ENCODE peak calls at places on chromosomes 3 and 15, in ten cellular contexts. X is mesendoderm, F is heart left ventricle, C is uterus, S is stomach, A is osteoblast, I is IMR-90, Q is tibial artery, B is RWPE1, Y is right cardiac atrium. Z is an unnamed sample.

GRCh38 chr3:183254816-183255730 is 2.0 kb downstream of the B3GNT5 start:
- DNase-seq in X (no peak), F (no peak), C (no peak), S (peak), A (peak), I (peak), Q (no peak), B (peak), Y (no peak), Z (peak)

GRCh38 chr3:4950948-4951347 is 28.3 kb upstream of the BHLHE40 start:
- DNase-seq in X (no peak), F (no peak), C (no peak), S (no peak), A (no peak), I (no peak), Q (no peak), B (no peak), Y (no peak), Z (peak)

GRCh38 chr15:25422021-25422420 is 16.8 kb downstream of the UBE3A start:
- DNase-seq in X (no peak), F (no peak), C (no peak), S (no peak), A (no peak), I (no peak), Q (no peak), B (no peak), Y (no peak), Z (peak)

GRCh38 chr3:71800023-71800422 is 15.1 kb upstream of the PROK2 start:
- DNase-seq in X (no peak), F (no peak), C (no peak), S (no peak), A (no peak), I (no peak), Q (no peak), B (no peak), Y (no peak), Z (no peak)

GRCh38 chr3:66076861-66077495 is 38.3 kb upstream of the MAGI1 start:
- DNase-seq in X (no peak), F (no peak), C (no peak), S (no peak), A (peak), I (peak), Q (no peak), B (no peak), Y (no peak), Z (no peak)

GRCh38 chr3:188233320-188233719 is 79.4 kb downstream of the LPP start:
- DNase-seq in X (no peak), F (no peak), C (no peak), S (no peak), A (peak), I (peak), Q (no peak), B (no peak), Y (no peak), Z (peak)

GRCh38 chr3:25266677-25267076 is 161.4 kb upstream of the RARB start:
- DNase-seq in X (peak), F (no peak), C (no peak), S (no peak), A (no peak), I (no peak), Q (no peak), B (no peak), Y (no peak), Z (no peak)

GRCh38 chr3:150106752-150107428 is 136.2 kb upstream of the PFN2 start:
- DNase-seq in X (peak), F (no peak), C (no peak), S (no peak), A (peak), I (peak), Q (no peak), B (no peak), Y (no peak), Z (peak)

GRCh38 chr15:76625267-76625666 is 279.9 kb downstream of the SCAPER start:
- DNase-seq in X (peak), F (no peak), C (no peak), S (no peak), A (peak), I (no peak), Q (no peak), B (no peak), Y (no peak), Z (no peak)
- H3K27ac ChIP-seq in X (no peak), F (no peak), C (no peak), S (no peak), A (no peak), I (no peak), Q (no peak), B (no peak), Y (no peak), Z (no peak)

DNA sequence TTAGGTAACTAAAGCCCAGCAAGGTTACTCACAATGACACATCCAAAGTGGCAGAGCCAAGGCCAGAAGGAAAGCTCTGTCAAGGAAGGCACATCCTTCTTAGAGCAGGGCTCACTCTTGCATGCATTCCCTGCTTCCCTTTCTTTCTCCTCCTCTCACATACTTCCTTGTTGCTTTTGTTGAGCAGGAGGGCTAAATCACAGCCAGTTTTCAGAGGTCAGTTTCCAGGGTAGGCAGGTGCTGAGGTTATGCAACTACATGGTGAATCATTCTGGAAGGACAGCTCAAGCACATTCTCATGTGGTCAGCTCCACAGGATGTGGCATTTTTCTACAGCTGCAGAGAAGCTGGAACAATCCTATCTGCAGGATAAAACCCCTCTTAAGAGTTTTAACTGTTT is 275.6 kb downstream of the ZNF621 start:
- DNase-seq in X (peak), F (no peak), C (peak), S (no peak), A (no peak), I (peak), Q (peak), B (peak), Y (no peak), Z (peak)
- H3K27ac ChIP-seq in X (no peak), F (no peak), C (no peak), S (no peak), A (no peak), I (no peak), Q (no peak), B (peak), Y (no peak), Z (peak)

GRCh38 chr3:21220944-21221343 is 530.1 kb downstream of the ZNF385D start:
- DNase-seq in X (no peak), F (no peak), C (no peak), S (no peak), A (no peak), I (no peak), Q (no peak), B (no peak), Y (no peak), Z (no peak)
- H3K27ac ChIP-seq in X (no peak), F (no peak), C (no peak), S (no peak), A (no peak), I (no peak), Q (no peak), B (no peak), Y (no peak), Z (no peak)

DNA sequence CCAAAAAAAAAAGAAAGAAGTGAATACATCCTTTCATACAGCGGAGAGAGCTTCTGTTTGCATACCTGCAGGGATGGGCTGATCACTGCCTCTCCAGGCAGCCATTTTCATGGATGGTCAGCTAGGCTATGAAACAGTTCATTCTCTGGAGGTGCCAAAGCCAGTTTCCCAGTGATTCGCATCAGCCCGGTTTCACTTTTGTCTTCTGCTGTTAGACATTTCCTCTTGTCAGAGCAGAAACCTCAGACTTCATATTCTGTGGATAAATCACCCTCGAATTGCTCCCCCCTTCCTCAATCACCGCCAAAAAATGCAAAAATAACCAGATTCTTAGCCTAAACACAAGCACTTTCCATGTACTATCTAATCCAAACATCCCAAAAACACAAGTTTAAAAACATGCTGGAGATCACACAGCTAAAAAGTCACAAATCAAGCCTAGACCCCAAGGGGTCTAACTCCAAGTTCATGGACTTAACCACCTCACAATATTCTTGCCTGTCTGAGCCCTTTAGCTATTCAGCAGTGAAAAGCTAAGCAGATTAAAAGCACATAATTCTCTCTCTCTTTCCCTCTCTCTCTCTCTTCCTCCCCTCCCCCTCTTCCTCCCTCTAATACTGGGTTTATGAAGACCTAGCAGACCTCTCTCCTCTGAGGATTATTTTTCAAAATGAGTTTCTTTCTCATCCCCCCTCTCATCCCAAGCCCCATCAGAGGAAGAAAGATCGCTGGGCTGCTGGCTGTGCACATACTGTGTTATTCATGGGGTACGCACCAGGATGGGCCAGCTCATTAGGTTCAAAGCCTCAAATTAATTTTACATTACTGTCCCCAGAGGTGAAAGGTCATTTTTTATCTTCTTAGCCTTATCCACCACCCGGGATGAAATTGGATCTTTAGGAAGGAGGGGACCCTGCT is 225.3 kb downstream of the ADAMTS9 start:
- DNase-seq in X (no peak), F (no peak), C (no peak), S (no peak), A (peak), I (peak), Q (no peak), B (no peak), Y (no peak), Z (no peak)
- H3K27ac ChIP-seq in X (no peak), F (no peak), C (no peak), S (peak), A (peak), I (peak), Q (peak), B (no peak), Y (no peak), Z (no peak)

DNA sequence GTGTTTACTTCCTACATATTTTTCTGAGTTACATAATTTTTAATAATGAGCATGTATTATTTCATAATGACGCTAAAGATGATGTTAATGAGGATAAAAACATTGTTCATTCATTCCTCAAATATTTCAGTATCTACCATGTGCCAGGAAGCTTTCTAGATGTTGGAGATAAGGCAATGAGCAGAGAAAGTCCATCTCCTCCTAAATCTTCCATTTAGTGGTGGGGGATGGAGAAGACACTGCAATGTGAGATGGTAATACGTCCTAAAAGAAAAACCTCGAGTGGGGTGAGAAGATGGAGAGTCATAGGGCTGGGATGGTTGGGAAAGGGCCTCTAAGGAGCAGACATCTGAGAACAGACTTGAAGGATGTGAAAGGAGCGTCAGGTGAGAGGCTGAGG is 132.7 kb downstream of the MYLK start:
- DNase-seq in X (no peak), F (no peak), C (no peak), S (no peak), A (no peak), I (peak), Q (no peak), B (no peak), Y (no peak), Z (no peak)
- H3K27ac ChIP-seq in X (no peak), F (no peak), C (peak), S (no peak), A (peak), I (peak), Q (peak), B (no peak), Y (no peak), Z (no peak)

GRCh38 chr3:134395103-134395502 is 20.9 kb upstream of the AMOTL2 start:
- DNase-seq in X (no peak), F (no peak), C (no peak), S (no peak), A (no peak), I (no peak), Q (no peak), B (no peak), Y (no peak), Z (no peak)
- H3K27ac ChIP-seq in X (no peak), F (no peak), C (no peak), S (no peak), A (no peak), I (no peak), Q (peak), B (no peak), Y (peak), Z (no peak)

GRCh38 chr15:38072507-38073277 is 138.3 kb downstream of the TMCO5A start:
- DNase-seq in X (peak), F (peak), C (peak), S (peak), A (peak), I (peak), Q (peak), B (peak), Y (peak), Z (peak)

GRCh38 chr15:38069506-38069905 is 135.1 kb downstream of the TMCO5A start:
- DNase-seq in X (no peak), F (no peak), C (peak), S (peak), A (peak), I (peak), Q (peak), B (peak), Y (peak), Z (peak)

GRCh38 chr15:38070778-38071177 is 136.3 kb downstream of the TMCO5A start:
- DNase-seq in X (no peak), F (no peak), C (no peak), S (no peak), A (no peak), I (peak), Q (no peak), B (no peak), Y (no peak), Z (peak)

GRCh38 chr15:38072007-38072506 is 137.6 kb downstream of the TMCO5A start:
- DNase-seq in X (no peak), F (no peak), C (no peak), S (no peak), A (no peak), I (no peak), Q (no peak), B (no peak), Y (peak), Z (no peak)

GRCh38 chr15:38071211-38071972 is 137.0 kb downstream of the TMCO5A start:
- DNase-seq in X (no peak), F (no peak), C (no peak), S (peak), A (no peak), I (no peak), Q (no peak), B (no peak), Y (no peak), Z (peak)
- H3K27ac ChIP-seq in X (no peak), F (peak), C (peak), S (peak), A (no peak), I (no peak), Q (peak), B (no peak), Y (no peak), Z (peak)

DNA sequence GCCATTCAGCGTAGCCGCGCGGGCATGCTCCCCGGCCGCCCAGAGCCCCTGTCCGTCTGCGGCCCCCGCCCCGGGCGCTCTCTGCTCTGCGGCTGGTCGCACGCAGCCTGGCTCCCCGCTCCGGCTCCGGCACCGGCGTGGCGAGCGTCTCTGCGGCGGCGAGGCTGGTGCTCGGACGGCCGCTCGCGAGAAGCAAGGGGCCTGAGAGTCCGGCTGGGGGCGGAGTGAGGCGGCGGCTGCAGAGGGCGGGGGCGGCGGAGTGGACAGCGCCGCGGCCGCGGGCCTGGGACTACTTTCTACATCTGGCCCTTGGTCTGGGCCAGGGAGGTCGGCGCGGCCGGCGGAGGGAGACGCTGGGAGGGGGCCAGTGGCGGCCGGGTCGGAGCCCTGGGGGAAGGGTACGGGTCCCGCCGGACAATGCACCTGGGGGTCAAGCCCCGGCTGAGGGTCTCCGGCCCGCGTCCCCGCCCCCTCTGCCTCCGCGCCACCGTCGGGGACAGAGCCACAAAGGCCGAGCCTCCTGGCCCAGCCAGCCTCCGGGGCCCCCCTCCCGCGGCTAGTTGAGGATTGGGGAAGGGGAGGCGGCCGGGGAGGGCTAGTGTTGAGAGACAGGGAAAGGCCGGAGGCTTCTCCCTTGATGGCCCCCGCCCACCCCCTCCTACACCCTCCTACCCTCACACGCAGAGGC is at the start of gene PRTG:
- DNase-seq in X (peak), F (peak), C (peak), S (peak), A (peak), I (peak), Q (peak), B (peak), Y (peak), Z (peak)
- H3K27ac ChIP-seq in X (peak), F (peak), C (peak), S (peak), A (no peak), I (no peak), Q (peak), B (no peak), Y (peak), Z (no peak)

Z was measured in PC-3.